ENCODE peak calls at places on chromosomes 2 and 18, in eight cellular contexts. C, H, R, T, X, J, Z and F are unnamed samples.

GRCh38 chr18:29586210-29586609 is 1409.3 kb upstream of the CDH2 start:
- DNase-seq in C (no peak), H (no peak), R (peak; percentile 15), T (no peak), X (no peak), J (no peak), Z (no peak), F (no peak)

GRCh38 chr18:845152-845819 is 33.2 kb upstream of the YES1 start:
- DNase-seq in C (peak; percentile 63), H (no peak), R (no peak), T (peak; percentile 74), X (no peak), J (no peak), Z (no peak), F (no peak)

GRCh38 chr2:118970396-118971135 is 28.6 kb downstream of the MARCO start:
- DNase-seq in C (no peak), H (peak; percentile 49), R (no peak), T (no peak), X (no peak), J (peak; percentile 9), Z (peak; percentile 31), F (peak; percentile 86)

GRCh38 chr2:215028231-215028630 is 110.2 kb downstream of the ABCA12 start:
- DNase-seq in C (peak; percentile 48), H (no peak), R (no peak), T (peak; percentile 42), X (no peak), J (no peak), Z (no peak), F (no peak)

GRCh38 chr2:25537526-25537925 is 135.9 kb downstream of the DTNB start:
- DNase-seq in C (no peak), H (no peak), R (no peak), T (no peak), X (no peak), J (no peak), Z (no peak), F (no peak)

GRCh38 chr2:230134496-230135073 is 65.9 kb upstream of the SLC16A14 start:
- DNase-seq in C (peak; percentile 66), H (peak; percentile 54), R (no peak), T (peak; percentile 71), X (no peak), J (no peak), Z (no peak), F (no peak)

GRCh38 chr2:23411752-23412431 is 26.9 kb downstream of the KLHL29 start:
- DNase-seq in C (peak; percentile 98), H (peak; percentile 90), R (no peak), T (peak; percentile 91), X (no peak), J (no peak), Z (no peak), F (no peak)

GRCh38 chr2:216426166-216426777 is 14.0 kb downstream of the SMARCAL1 start:
- DNase-seq in C (no peak), H (no peak), R (no peak), T (no peak), X (no peak), J (no peak), Z (no peak), F (no peak)

GRCh38 chr2:178419123-178419522 is 31.9 kb downstream of the PRKRA start:
- DNase-seq in C (peak; percentile 61), H (no peak), R (no peak), T (peak; percentile 59), X (no peak), J (no peak), Z (no peak), F (no peak)

GRCh38 chr2:105612049-105612448 is 132.7 kb upstream of the NCK2 start:
- DNase-seq in C (no peak), H (no peak), R (no peak), T (peak; percentile 20), X (no peak), J (no peak), Z (no peak), F (no peak)

GRCh38 chr2:40401896-40402295 is 50.0 kb downstream of the SLC8A1 start:
- DNase-seq in C (peak; percentile 94), H (peak; percentile 90), R (no peak), T (peak; percentile 86), X (peak; percentile 35), J (no peak), Z (no peak), F (no peak)

GRCh38 chr2:122737429-122738077 is 982.1 kb downstream of the TSN start:
- DNase-seq in C (no peak), H (peak; percentile 42), R (no peak), T (peak; percentile 9), X (no peak), J (no peak), Z (no peak), F (no peak)

GRCh38 chr2:122643725-122644329 is 888.4 kb downstream of the TSN start:
- DNase-seq in C (peak; percentile 1), H (peak; percentile 93), R (no peak), T (peak; percentile 45), X (no peak), J (no peak), Z (no peak), F (no peak)

GRCh38 chr2:31233216-31233615 is 736 bp upstream of the EHD3 start:
- DNase-seq in C (no peak), H (no peak), R (no peak), T (no peak), X (no peak), J (no peak), Z (no peak), F (no peak)

GRCh38 chr2:188293601-188294482 is 2.2 kb downstream of the GULP1 start:
- DNase-seq in C (peak; percentile 78), H (peak; percentile 53), R (peak; percentile 29), T (peak; percentile 83), X (peak; percentile 93), J (peak; percentile 83), Z (peak; percentile 55), F (peak; percentile 55)

GRCh38 chr18:23384778-23385736 is 68.0 kb upstream of the RIOK3 start:
- DNase-seq in C (no peak), H (no peak), R (no peak), T (no peak), X (no peak), J (no peak), Z (no peak), F (no peak)

GRCh38 chr2:215614296-215614695 is 178.4 kb upstream of the FN1 start:
- DNase-seq in C (no peak), H (no peak), R (peak; percentile 25), T (no peak), X (no peak), J (no peak), Z (no peak), F (no peak)

DNA sequence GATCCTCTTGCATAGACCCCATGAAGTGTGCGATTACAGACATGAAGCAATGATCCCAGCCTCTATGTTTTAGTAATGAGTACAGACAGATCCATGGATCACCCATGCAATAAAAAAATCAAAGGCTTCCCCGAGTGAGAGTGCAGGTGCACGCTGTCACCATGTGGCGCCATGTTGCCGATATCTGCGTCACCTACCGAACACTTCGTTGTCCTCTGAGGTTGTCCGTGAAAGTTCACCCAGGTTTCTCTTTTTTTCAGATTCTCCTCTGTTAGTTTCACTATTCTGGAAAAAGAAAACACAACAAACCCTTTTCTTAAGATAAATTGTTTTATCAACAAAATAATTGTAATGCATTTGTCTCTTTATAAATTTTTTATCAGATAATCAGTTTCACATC is 66.5 kb downstream of the MBP start:
- DNase-seq in C (no peak), H (no peak), R (no peak), T (no peak), X (no peak), J (no peak), Z (no peak), F (no peak)
- H3K4me1 ChIP-seq in C (peaks cover 48% of the 10 kb centered on the region), H (peaks cover 71% of the 10 kb centered on the region), R (peaks cover 16% of the 10 kb centered on the region), T (peaks cover 29% of the 10 kb centered on the region), X (no peaks in the 10 kb centered on the region), J (peaks cover 32% of the 10 kb centered on the region), Z (peaks cover 44% of the 10 kb centered on the region), F (peaks cover 91% of the 10 kb centered on the region)

GRCh38 chr2:68428746-68429145 is 38.3 kb downstream of the FBXO48 start:
- DNase-seq in C (no peak), H (no peak), R (no peak), T (no peak), X (no peak), J (no peak), Z (no peak), F (no peak)

GRCh38 chr2:68426446-68426845 is 40.6 kb downstream of the FBXO48 start:
- DNase-seq in C (no peak), H (no peak), R (no peak), T (no peak), X (no peak), J (no peak), Z (no peak), F (no peak)

GRCh38 chr2:68428132-68428531 is 39.0 kb downstream of the FBXO48 start:
- DNase-seq in C (no peak), H (no peak), R (no peak), T (no peak), X (no peak), J (no peak), Z (no peak), F (no peak)

GRCh38 chr2:68425503-68425902 is 41.6 kb downstream of the FBXO48 start:
- DNase-seq in C (no peak), H (no peak), R (no peak), T (no peak), X (no peak), J (no peak), Z (no peak), F (no peak)

GRCh38 chr2:68426885-68427579 is 40.1 kb downstream of the FBXO48 start:
- DNase-seq in C (peak; percentile 72), H (no peak), R (no peak), T (peak; percentile 81), X (no peak), J (no peak), Z (no peak), F (no peak)
- H3K4me1 ChIP-seq in C (peaks cover 2% of the 10 kb centered on the region), H (no peaks in the 10 kb centered on the region), R (no peaks in the 10 kb centered on the region), T (no peaks in the 10 kb centered on the region), X (no peaks in the 10 kb centered on the region), J (no peaks in the 10 kb centered on the region), Z (no peaks in the 10 kb centered on the region), F (peaks cover 38% of the 10 kb centered on the region)

DNA sequence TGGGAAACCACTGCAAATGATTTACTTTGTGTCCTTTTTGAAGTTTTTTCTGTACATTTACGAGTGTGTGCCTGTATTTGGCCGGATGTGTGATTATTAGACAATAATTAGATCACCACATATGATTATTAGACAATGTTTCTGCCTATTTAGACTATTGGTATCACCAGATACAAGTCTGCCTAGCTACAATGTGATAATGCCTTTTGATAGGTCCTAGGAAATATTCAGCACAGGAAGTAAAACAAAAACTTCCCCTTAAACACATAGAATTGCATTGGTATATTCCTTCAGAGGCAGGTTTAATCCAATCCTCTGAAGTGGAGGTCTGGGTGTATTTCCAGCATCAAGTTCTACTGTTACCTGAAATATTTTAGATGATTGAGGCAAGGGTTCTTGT is 275.1 kb downstream of the TGIF1 start:
- DNase-seq in C (no peak), H (no peak), R (no peak), T (no peak), X (no peak), J (no peak), Z (no peak), F (no peak)
- H3K4me1 ChIP-seq in C (peaks cover 14% of the 10 kb centered on the region), H (no peaks in the 10 kb centered on the region), R (peaks cover 17% of the 10 kb centered on the region), T (no peaks in the 10 kb centered on the region), X (no peaks in the 10 kb centered on the region), J (peaks cover 32% of the 10 kb centered on the region), Z (no peaks in the 10 kb centered on the region), F (peaks cover 25% of the 10 kb centered on the region)

DNA sequence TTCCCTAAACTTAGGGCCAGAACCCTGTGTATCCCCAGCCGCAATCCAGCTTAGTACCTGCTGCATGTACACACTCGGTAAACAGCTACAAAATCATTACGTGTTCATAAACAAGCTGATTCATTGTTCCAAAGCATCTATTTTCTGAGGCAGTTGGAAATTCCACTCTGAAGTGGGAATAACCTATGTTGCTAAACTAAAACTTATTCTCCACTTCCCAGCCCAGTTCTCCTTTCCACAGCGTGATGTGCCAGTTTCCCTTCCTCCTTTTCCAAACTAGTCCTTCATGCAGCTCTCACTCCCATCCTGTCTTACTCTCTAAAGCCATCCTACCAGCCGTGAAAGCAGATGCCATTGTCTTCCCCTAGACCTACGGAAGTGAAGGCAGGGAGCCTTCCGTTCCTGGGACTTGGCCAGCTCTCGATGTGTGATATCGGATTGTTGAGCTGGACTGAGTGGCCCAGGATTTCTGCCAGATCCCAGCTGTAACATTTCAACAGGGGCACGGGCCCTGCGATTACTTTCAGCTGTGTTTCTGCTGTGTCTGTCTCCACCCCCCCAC is 100.7 kb downstream of the CRIM1 start:
- DNase-seq in C (peak; percentile 81), H (peak; percentile 63), R (peak; percentile 7), T (peak; percentile 86), X (peak; percentile 33), J (peak; percentile 83), Z (peak; percentile 52), F (peak; percentile 63)
- H3K4me1 ChIP-seq in C (peaks cover 47% of the 10 kb centered on the region), H (peaks cover 45% of the 10 kb centered on the region), R (peaks cover 23% of the 10 kb centered on the region), T (peaks cover 74% of the 10 kb centered on the region), X (peaks cover 9% of the 10 kb centered on the region), J (peaks cover 57% of the 10 kb centered on the region), Z (peaks cover 75% of the 10 kb centered on the region), F (peaks cover 63% of the 10 kb centered on the region)